ENCODE peak calls at places on chromosomes 4 and X, in five cellular contexts. R is AG20443, M is NCI-H524, O is GM12892, F is NCI-H345. Q is an unnamed sample.

GRCh38 chr4:110139815-110140214 is 58.6 kb downstream of the ELOVL6 start:
- DNase-seq in R (no peak), M (no peak), O (no peak), F (no peak), Q (no peak)

GRCh38 chrX:125646195-125646594 is 326.5 kb downstream of the TEX13C start:
- DNase-seq in R (no peak), M (no peak), O (no peak), F (no peak), Q (no peak)

GRCh38 chr4:103786014-103786413 is 66.2 kb upstream of the TACR3 start:
- DNase-seq in R (peak), M (peak), O (no peak), F (peak), Q (no peak)

GRCh38 chr4:139761461-139761860 is 95.8 kb downstream of the MGST2 start:
- DNase-seq in R (peak), M (peak), O (no peak), F (no peak), Q (peak)

GRCh38 chr4:72971572-72971971 is 97.9 kb downstream of the COX18 start:
- DNase-seq in R (peak), M (no peak), O (no peak), F (no peak), Q (peak)

GRCh38 chrX:151982217-151982616 is 7.7 kb upstream of the GABRE start:
- DNase-seq in R (peak), M (no peak), O (no peak), F (no peak), Q (peak)

GRCh38 chr4:147788791-147789190 is 56.9 kb downstream of the ARHGAP10 start:
- DNase-seq in R (peak), M (no peak), O (no peak), F (no peak), Q (no peak)

GRCh38 chrX:98931194-98931593 is 1478.9 kb downstream of the PCDH19 start:
- DNase-seq in R (no peak), M (no peak), O (no peak), F (no peak), Q (no peak)

GRCh38 chr4:41144812-41145211 is 69.5 kb downstream of the APBB2 start:
- DNase-seq in R (no peak), M (no peak), O (no peak), F (no peak), Q (no peak)

GRCh38 chr4:142566243-142566642 is 279.9 kb downstream of the INPP4B start:
- DNase-seq in R (no peak), M (no peak), O (no peak), F (no peak), Q (no peak)

GRCh38 chrX:150038356-150038755 is 100.1 kb upstream of the EOLA2 start:
- DNase-seq in R (no peak), M (no peak), O (no peak), F (no peak), Q (no peak)

GRCh38 chr4:7375427-7375826 is 59.3 kb downstream of the PSAPL1 start:
- DNase-seq in R (peak), M (no peak), O (no peak), F (no peak), Q (no peak)

GRCh38 chr4:18155062-18156041 is 133.8 kb upstream of the LCORL start:
- DNase-seq in R (no peak), M (no peak), O (no peak), F (no peak), Q (no peak)

GRCh38 chr4:125353131-125353530 is 38.4 kb downstream of the FAT4 start:
- DNase-seq in R (no peak), M (no peak), O (no peak), F (no peak), Q (no peak)

GRCh38 chr4:89640620-89641366 is 196.2 kb downstream of the SNCA start:
- DNase-seq in R (peak), M (peak), O (no peak), F (no peak), Q (peak)

GRCh38 chr4:119493419-119493818 is 135.2 kb downstream of the PDE5A start:
- DNase-seq in R (no peak), M (no peak), O (no peak), F (no peak), Q (no peak)

GRCh38 chr4:128225148-128225547 is 62.5 kb downstream of the PGRMC2 start:
- DNase-seq in R (peak), M (peak), O (no peak), F (no peak), Q (peak)

GRCh38 chr4:7804759-7805385 is 134.8 kb downstream of the AFAP1 start:
- DNase-seq in R (no peak), M (no peak), O (no peak), F (no peak), Q (no peak)

GRCh38 chr4:16418814-16419213 is 192.5 kb upstream of the TAPT1 start:
- DNase-seq in R (no peak), M (no peak), O (no peak), F (no peak), Q (no peak)

GRCh38 chrX:153774576-153775292 is 6.1 kb upstream of the SRPK3 start:
- DNase-seq in R (no peak), M (no peak), O (peak), F (no peak), Q (no peak)

GRCh38 chr4:79650794-79651431 is 242.9 kb upstream of the GK2 start:
- DNase-seq in R (no peak), M (no peak), O (no peak), F (no peak), Q (no peak)

GRCh38 chr4:37674446-37674845 is 11.7 kb downstream of the RELL1 start:
- DNase-seq in R (no peak), M (peak), O (no peak), F (no peak), Q (no peak)

GRCh38 chr4:19329077-19329476 is 922.6 kb upstream of the SLIT2 start:
- DNase-seq in R (no peak), M (no peak), O (no peak), F (no peak), Q (no peak)

GRCh38 chrX:48540015-48540350 is 469 bp downstream of the TBC1D25 start:
- DNase-seq in R (peak), M (peak), O (no peak), F (no peak), Q (no peak)

GRCh38 chrX:17397074-17397473 is 22.1 kb downstream of the NHS start:
- DNase-seq in R (no peak), M (no peak), O (no peak), F (no peak), Q (no peak)

GRCh38 chr4:163380703-163381102 is 37.0 kb downstream of the NPY5R start:
- DNase-seq in R (no peak), M (no peak), O (no peak), F (no peak), Q (no peak)

GRCh38 chr4:183903021-183903760 is 1.9 kb upstream of the STOX2 start:
- DNase-seq in R (no peak), M (no peak), O (no peak), F (no peak), Q (no peak)

GRCh38 chr4:122643257-122643656 is 22.4 kb upstream of the IL21 start:
- DNase-seq in R (no peak), M (no peak), O (no peak), F (no peak), Q (no peak)